ENCODE peak calls at places on chromosomes 6 and 20, in eight cellular contexts. G, W, Z, Y, K, S, H and V are unnamed samples.

GRCh38 chr6:5422321-5422915 is 161.1 kb downstream of the FARS2 start:
- DNase-seq in G (peak; percentile 23), W (peak; percentile 60), Z (peak; percentile 76), Y (peak; percentile 7), K (peak; percentile 36), S (peak; percentile 72), H (no peak), V (peak; percentile 53)

GRCh38 chr20:63363981-63364536 is 2.9 kb upstream of the CHRNA4 start:
- DNase-seq in G (no peak), W (peak; percentile 48), Z (no peak), Y (no peak), K (no peak), S (no peak), H (no peak), V (no peak)

GRCh38 chr6:161079566-161080262 is 88.1 kb downstream of the MAP3K4 start:
- DNase-seq in G (no peak), W (no peak), Z (no peak), Y (no peak), K (no peak), S (peak; percentile 73), H (no peak), V (no peak)

GRCh38 chr6:33813246-33813904 is 9.6 kb upstream of the MLN start:
- DNase-seq in G (no peak), W (no peak), Z (no peak), Y (no peak), K (no peak), S (no peak), H (no peak), V (no peak)

GRCh38 chr20:8853805-8854338 is 215.0 kb upstream of the PLCB4 start:
- DNase-seq in G (peak; percentile 49), W (peak; percentile 81), Z (peak; percentile 87), Y (peak; percentile 40), K (peak; percentile 61), S (peak; percentile 94), H (peak; percentile 60), V (peak; percentile 83)

GRCh38 chr6:92201618-92202017 is 1217.7 kb downstream of the EPHA7 start:
- DNase-seq in G (no peak), W (no peak), Z (no peak), Y (no peak), K (no peak), S (no peak), H (no peak), V (no peak)

GRCh38 chr6:26329763-26330511 is 35.1 kb upstream of the BTN3A2 start:
- DNase-seq in G (peak; percentile 72), W (peak; percentile 75), Z (peak; percentile 68), Y (no peak), K (no peak), S (peak; percentile 83), H (no peak), V (peak; percentile 73)

GRCh38 chr6:27139753-27140522 is 107.6 kb upstream of the PRSS16 start:
- DNase-seq in G (peak; percentile 80), W (no peak), Z (peak; percentile 31), Y (no peak), K (no peak), S (no peak), H (peak; percentile 66), V (peak; percentile 39)

GRCh38 chr20:37053230-37053950 is 42.4 kb downstream of the RBL1 start:
- DNase-seq in G (no peak), W (no peak), Z (no peak), Y (no peak), K (no peak), S (no peak), H (no peak), V (no peak)

GRCh38 chr6:62999796-63000195 is 211.5 kb upstream of the FKBP1C start:
- DNase-seq in G (no peak), W (no peak), Z (no peak), Y (no peak), K (no peak), S (no peak), H (no peak), V (no peak)

GRCh38 chr6:133240511-133241087 is 558 bp upstream of the EYA4 start:
- DNase-seq in G (no peak), W (peak; percentile 70), Z (peak; percentile 61), Y (no peak), K (peak; percentile 53), S (peak; percentile 55), H (peak; percentile 70), V (peak; percentile 21)

GRCh38 chr6:163991326-163991725 is 576.8 kb downstream of the QKI start:
- DNase-seq in G (no peak), W (no peak), Z (no peak), Y (no peak), K (no peak), S (no peak), H (no peak), V (no peak)

GRCh38 chr6:64062960-64063683 is 427.5 kb downstream of the PHF3 start:
- DNase-seq in G (no peak), W (no peak), Z (no peak), Y (no peak), K (no peak), S (peak; percentile 68), H (no peak), V (no peak)

GRCh38 chr6:25645916-25646315 is 6.1 kb upstream of the SCGN start:
- DNase-seq in G (no peak), W (no peak), Z (no peak), Y (no peak), K (no peak), S (no peak), H (no peak), V (no peak)

GRCh38 chr6:69835414-69836179 is 30.8 kb upstream of the COL19A1 start:
- DNase-seq in G (peak; percentile 61), W (peak; percentile 68), Z (peak; percentile 80), Y (peak; percentile 56), K (peak; percentile 24), S (peak; percentile 66), H (peak; percentile 53), V (peak; percentile 74)

GRCh38 chr6:30926644-30927043 is 5.3 kb downstream of the SFTA2 start:
- DNase-seq in G (no peak), W (no peak), Z (no peak), Y (no peak), K (no peak), S (peak; percentile 52), H (no peak), V (peak; percentile 42)

GRCh38 chr6:154852700-154853099 is 119.5 kb downstream of the SCAF8 start:
- DNase-seq in G (no peak), W (no peak), Z (no peak), Y (no peak), K (no peak), S (peak; percentile 71), H (no peak), V (no peak)

GRCh38 chr6:131954775-131955107 is 3.6 kb upstream of the CCN2 start:
- DNase-seq in G (no peak), W (no peak), Z (peak; percentile 44), Y (no peak), K (no peak), S (peak; percentile 86), H (no peak), V (peak; percentile 84)

GRCh38 chr6:167979436-167980090 is 17.9 kb upstream of the KIF25 start:
- DNase-seq in G (no peak), W (peak; percentile 61), Z (no peak), Y (no peak), K (no peak), S (no peak), H (no peak), V (no peak)

GRCh38 chr6:35391240-35391968 is 49.0 kb downstream of the PPARD start:
- DNase-seq in G (no peak), W (no peak), Z (no peak), Y (peak; percentile 70), K (no peak), S (peak; percentile 99), H (no peak), V (no peak)

GRCh38 chr6:103183831-103184411 is 1675.8 kb downstream of the HACE1 start:
- DNase-seq in G (no peak), W (peak; percentile 46), Z (peak; percentile 32), Y (no peak), K (no peak), S (no peak), H (no peak), V (no peak)

GRCh38 chr20:60224914-60225313 is 266.7 kb downstream of the CDH26 start:
- DNase-seq in G (peak; percentile 41), W (peak; percentile 61), Z (peak; percentile 45), Y (no peak), K (peak; percentile 52), S (peak; percentile 33), H (peak; percentile 21), V (peak; percentile 23)

GRCh38 chr6:149026530-149026942 is 279.7 kb downstream of the UST start:
- DNase-seq in G (peak; percentile 74), W (peak; percentile 80), Z (peak; percentile 89), Y (peak; percentile 70), K (peak; percentile 32), S (peak; percentile 82), H (no peak), V (peak; percentile 77)
- TF ChIP-seq CTCF in G (peak; percentile 91), W (peak; percentile 94), Z (peak; percentile 94), Y (peak; percentile 69), K (peak; percentile 71), S (peak; percentile 85), H (peak; percentile 22), V (peak; percentile 70)

GRCh38 chr6:1611572-1612385 is 2.1 kb downstream of the FOXC1 start:
- DNase-seq in G (no peak), W (peak; percentile 56), Z (peak; percentile 49), Y (no peak), K (no peak), S (peak; percentile 36), H (no peak), V (no peak)
- TF ChIP-seq EZH2phosphoT487 in G (no peak), W (peak; percentile 62), Z (peak; percentile 97), Y (no peak), K (no peak), S (no peak), H (no peak), V (peak; percentile 94)

DNA sequence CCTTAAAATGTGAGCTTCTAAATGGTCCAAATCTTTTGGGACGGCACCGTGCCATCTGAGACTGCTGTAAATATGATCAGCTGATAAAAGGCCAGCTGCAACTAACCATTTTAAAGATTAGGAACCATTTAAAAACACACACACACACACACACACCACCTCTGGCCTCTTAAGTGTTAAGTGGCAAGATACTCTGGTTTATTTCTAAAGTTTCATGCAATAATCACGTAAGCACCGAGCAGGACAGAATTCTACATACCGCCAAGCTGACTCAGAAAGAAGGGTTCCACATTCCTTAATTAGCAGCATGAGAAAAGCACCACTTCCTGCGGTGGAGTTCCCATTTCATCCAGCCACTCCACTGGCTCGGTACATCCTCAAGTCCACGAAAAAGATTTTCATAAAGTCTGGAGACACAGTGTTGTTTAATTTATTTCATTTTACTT is 17.8 kb upstream of the ZNF217 start:
- DNase-seq in G (peak; percentile 34), W (peak; percentile 24), Z (peak; percentile 78), Y (peak; percentile 78), K (peak; percentile 42), S (peak; percentile 90), H (peak; percentile 76), V (peak; percentile 70)
- H3K4me3 ChIP-seq in G (peak overlapping the region; percentile 43), W (no peak overlapping the region), Z (no peak overlapping the region), Y (peak overlapping the region; percentile 15), K (no peak overlapping the region), S (peak overlapping the region; percentile 35), H (peak overlapping the region; percentile 56), V (no peak overlapping the region)

DNA sequence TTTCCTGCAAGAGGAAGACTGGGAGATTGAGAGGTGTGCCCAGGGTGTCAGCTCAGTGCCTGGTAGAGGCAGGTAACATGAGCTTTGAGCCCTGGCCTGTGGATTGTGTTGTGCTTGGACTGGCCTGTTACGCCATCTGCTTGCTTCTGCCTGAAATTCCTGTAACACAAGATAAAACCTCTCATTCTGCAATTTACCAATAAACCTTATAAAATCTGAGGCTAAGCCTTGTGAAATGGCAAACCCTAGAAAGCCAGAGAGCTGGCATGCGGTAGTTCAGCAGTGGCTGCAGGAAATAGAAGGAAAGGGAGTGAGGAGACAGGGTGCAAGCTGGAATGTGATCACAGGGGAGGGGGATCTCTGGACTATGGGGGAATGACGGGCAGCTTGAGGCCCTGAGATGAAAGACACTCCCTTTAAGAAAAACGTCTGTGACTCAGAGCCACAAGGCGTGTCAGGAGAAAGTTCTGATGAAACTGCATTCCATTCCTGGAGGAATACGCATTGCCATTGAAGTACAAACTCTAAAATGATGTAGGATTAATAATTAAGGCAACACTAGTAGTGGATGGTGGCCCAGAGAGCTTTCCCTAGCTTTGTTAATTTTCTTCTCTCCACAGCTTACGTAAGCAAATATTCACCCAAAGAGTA is 26.3 kb upstream of the TFAP2A start:
- DNase-seq in G (no peak), W (no peak), Z (no peak), Y (peak; percentile 93), K (no peak), S (peak; percentile 98), H (no peak), V (peak; percentile 89)
- TF ChIP-seq CTCF in G (no peak), W (no peak), Z (no peak), Y (no peak), K (no peak), S (peak; percentile 22), H (no peak), V (no peak)